ENCODE peak calls at places on chromosome 1, in seven cellular contexts. R is ovary, N is psoas muscle, S is mammary epithelial cell, M is aorta, P is H9, K is GM23248. U is an unnamed sample.
A peak's percentile ranks its signal among the peaks of the same experiment; 100 is the strongest.

GRCh38 chr1:119040906-119041305 is 52.8 kb upstream of the TBX15 start:
- DNase-seq in R (peak; percentile 23), N (peak; percentile 45), S (no peak), M (no peak), P (no peak), K (peak; percentile 76), U (no peak)

GRCh38 chr1:158140871-158141270 is 39.8 kb upstream of the CD1D start:
- DNase-seq in R (no peak), N (no peak), S (no peak), M (no peak), P (no peak), K (no peak), U (no peak)

GRCh38 chr1:161367684-161368398 is at the start of gene CFAP126:
- DNase-seq in R (peak; percentile 53), N (peak; percentile 34), S (peak; percentile 72), M (peak; percentile 84), P (peak; percentile 85), K (peak; percentile 86), U (peak; percentile 64)

GRCh38 chr1:44225761-44226160 is 12.5 kb downstream of the DMAP1 start:
- DNase-seq in R (no peak), N (no peak), S (no peak), M (no peak), P (no peak), K (no peak), U (no peak)

GRCh38 chr1:30413606-30414005 is 309.8 kb downstream of the MATN1 start:
- DNase-seq in R (peak; percentile 4), N (no peak), S (no peak), M (no peak), P (no peak), K (no peak), U (no peak)

GRCh38 chr1:162564762-162565218 is 3.3 kb downstream of the UAP1 start:
- DNase-seq in R (no peak), N (no peak), S (no peak), M (no peak), P (no peak), K (peak; percentile 60), U (no peak)

GRCh38 chr1:163874070-163874469 is 552.3 kb downstream of the NUF2 start:
- DNase-seq in R (no peak), N (no peak), S (no peak), M (no peak), P (no peak), K (peak; percentile 13), U (no peak)

GRCh38 chr1:85244271-85245053 is 15.0 kb downstream of the C1orf52 start:
- DNase-seq in R (no peak), N (no peak), S (no peak), M (no peak), P (no peak), K (peak; percentile 65), U (no peak)

GRCh38 chr1:90864681-90865080 is 147.6 kb upstream of the BARHL2 start:
- DNase-seq in R (no peak), N (no peak), S (no peak), M (no peak), P (no peak), K (no peak), U (no peak)

GRCh38 chr1:75034376-75034775 is 99.8 kb upstream of the LHX8 start:
- DNase-seq in R (no peak), N (no peak), S (no peak), M (no peak), P (no peak), K (no peak), U (no peak)

GRCh38 chr1:77039739-77040138 is 172.5 kb downstream of the ST6GALNAC5 start:
- DNase-seq in R (peak; percentile 73), N (peak; percentile 56), S (peak; percentile 95), M (peak; percentile 46), P (no peak), K (peak; percentile 98), U (no peak)

GRCh38 chr1:185646202-185646683 is 87.9 kb upstream of the HMCN1 start:
- DNase-seq in R (no peak), N (no peak), S (peak; percentile 99), M (no peak), P (peak; percentile 79), K (peak; percentile 97), U (peak; percentile 94)

GRCh38 chr1:202023033-202023433 is 12.6 kb downstream of the ELF3 start:
- DNase-seq in R (no peak), N (no peak), S (peak; percentile 99), M (no peak), P (no peak), K (no peak), U (no peak)

GRCh38 chr1:156920233-156921052 is at the start of gene LRRC71:
- DNase-seq in R (peak; percentile 53), N (peak; percentile 82), S (peak; percentile 48), M (peak; percentile 83), P (peak; percentile 87), K (peak; percentile 93), U (peak; percentile 68)

GRCh38 chr1:160942926-160943325 is 11.7 kb downstream of the ITLN2 start:
- DNase-seq in R (no peak), N (no peak), S (peak; percentile 43), M (no peak), P (no peak), K (no peak), U (no peak)

GRCh38 chr1:151512326-151512725 is 1.1 kb downstream of the CGN start:
- DNase-seq in R (no peak), N (no peak), S (peak; percentile 48), M (no peak), P (peak; percentile 40), K (no peak), U (no peak)

GRCh38 chr1:169094897-169095569 is 11.5 kb upstream of the ATP1B1 start:
- DNase-seq in R (no peak), N (no peak), S (no peak), M (no peak), P (no peak), K (no peak), U (no peak)

GRCh38 chr1:111481387-111482221 is 7.8 kb downstream of the C1orf162 start:
- DNase-seq in R (peak; percentile 74), N (peak; percentile 76), S (peak; percentile 59), M (peak; percentile 87), P (peak; percentile 79), K (peak; percentile 86), U (peak; percentile 51)

GRCh38 chr1:85352055-85352454 is 75.6 kb upstream of the BCL10 start:
- DNase-seq in R (no peak), N (no peak), S (no peak), M (no peak), P (no peak), K (no peak), U (no peak)

GRCh38 chr1:35883681-35884155 is 709 bp downstream of the AGO1 start:
- DNase-seq in R (peak; percentile 66), N (peak; percentile 47), S (peak; percentile 2), M (peak; percentile 70), P (peak; percentile 95), K (peak; percentile 45), U (no peak)

GRCh38 chr1:207867136-207868081 is 43.5 kb downstream of the CD34 start:
- DNase-seq in R (no peak), N (peak; percentile 26), S (peak; percentile 12), M (peak; percentile 69), P (no peak), K (peak; percentile 27), U (no peak)

GRCh38 chr1:117181630-117182041 is 29.1 kb downstream of the VTCN1 start:
- DNase-seq in R (no peak), N (no peak), S (no peak), M (no peak), P (no peak), K (no peak), U (no peak)

GRCh38 chr1:205849619-205850355 is at the start of gene PM20D1:
- DNase-seq in R (peak; percentile 73), N (peak; percentile 65), S (no peak), M (peak; percentile 93), P (peak; percentile 46), K (peak; percentile 89), U (no peak)

GRCh38 chr1:41735587-41736290 is 183.0 kb downstream of the HIVEP3 start:
- DNase-seq in R (no peak), N (no peak), S (no peak), M (peak; percentile 71), P (no peak), K (no peak), U (no peak)

GRCh38 chr1:116288201-116288598 is 84.8 kb upstream of the ATP1A1 start:
- DNase-seq in R (no peak), N (no peak), S (no peak), M (no peak), P (no peak), K (no peak), U (no peak)

GRCh38 chr1:222392571-222392970 is 155.3 kb downstream of the HHIPL2 start:
- DNase-seq in R (no peak), N (no peak), S (no peak), M (no peak), P (no peak), K (peak; percentile 69), U (no peak)

GRCh38 chr1:7860130-7860529 is 7.3 kb upstream of the UTS2 start:
- DNase-seq in R (no peak), N (no peak), S (no peak), M (no peak), P (no peak), K (no peak), U (no peak)
- H3K4me1 ChIP-seq in R (no peaks in the 10 kb centered on the region), N (no peaks in the 10 kb centered on the region), S (no peaks in the 10 kb centered on the region), M (no peaks in the 10 kb centered on the region), P (no peaks in the 10 kb centered on the region), K (no peaks in the 10 kb centered on the region), U (no peaks in the 10 kb centered on the region)

GRCh38 chr1:22071511-22071910 is 19.0 kb downstream of the CDC42 start:
- DNase-seq in R (no peak), N (no peak), S (no peak), M (no peak), P (no peak), K (no peak), U (no peak)
- H3K4me1 ChIP-seq in R (peaks cover 27% of the 10 kb centered on the region), N (peaks cover 78% of the 10 kb centered on the region), S (peaks cover 17% of the 10 kb centered on the region), M (peaks cover 3% of the 10 kb centered on the region), P (peaks cover 2% of the 10 kb centered on the region), K (peaks cover 30% of the 10 kb centered on the region), U (peaks cover 2% of the 10 kb centered on the region)

GRCh38 chr1:154944422-154945159 is 8.1 kb upstream of the PMVK start:
- DNase-seq in R (peak; percentile 43), N (no peak), S (no peak), M (no peak), P (no peak), K (no peak), U (no peak)
- H3K4me1 ChIP-seq in R (peaks cover 18% of the 10 kb centered on the region), N (peaks cover 7% of the 10 kb centered on the region), S (no peaks in the 10 kb centered on the region), M (no peaks in the 10 kb centered on the region), P (peaks cover 3% of the 10 kb centered on the region), K (no peaks in the 10 kb centered on the region), U (peaks cover 34% of the 10 kb centered on the region)

DNA sequence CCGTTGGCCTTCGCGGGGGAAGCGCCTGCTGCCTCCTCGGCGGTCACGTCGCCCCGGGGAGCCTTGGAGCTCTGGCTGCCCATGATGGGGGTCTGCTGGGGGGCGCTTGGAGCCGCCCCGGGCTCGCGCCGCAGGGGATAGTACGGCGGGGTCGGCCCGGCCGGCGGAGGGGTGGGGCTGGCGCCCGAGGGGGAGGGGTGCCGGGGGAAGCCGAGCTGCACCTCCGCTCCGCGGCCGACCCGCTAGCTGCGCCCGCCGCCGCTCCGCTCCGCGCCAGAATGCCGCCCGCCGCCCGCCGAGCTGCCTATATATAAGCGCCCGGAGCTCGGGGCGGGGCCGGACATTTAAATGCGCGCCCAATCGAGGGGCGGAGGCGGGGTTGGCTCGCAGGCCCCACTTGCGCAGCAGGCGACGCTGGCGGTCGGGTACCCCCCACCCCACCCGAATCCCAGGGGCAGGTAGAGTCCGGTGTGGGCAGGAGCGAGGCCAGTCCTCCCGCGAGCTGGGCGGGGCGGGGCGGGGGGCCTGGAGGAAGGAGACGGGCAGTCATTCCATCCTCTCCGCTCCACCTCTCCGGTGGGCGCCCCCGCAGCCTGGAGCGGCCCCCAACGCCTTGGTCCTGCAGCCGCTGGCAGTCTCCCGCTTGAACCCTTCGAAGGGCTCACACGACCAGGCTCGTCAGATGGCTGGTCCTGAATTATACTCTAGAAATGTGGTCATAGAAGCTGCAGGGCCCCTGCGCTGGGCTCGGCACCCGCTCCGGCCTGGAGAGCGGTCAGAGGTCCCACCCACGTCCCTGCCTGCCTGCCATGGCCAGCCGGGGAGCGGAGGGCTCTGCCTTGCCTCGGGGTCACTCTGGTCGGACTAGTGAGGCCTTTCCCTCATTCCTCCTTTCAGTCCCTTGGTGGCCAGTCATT is at the start of gene MARCKSL1:
- DNase-seq in R (peak; percentile 94), N (peak; percentile 80), S (peak; percentile 34), M (peak; percentile 82), P (peak; percentile 84), K (peak; percentile 79), U (peak; percentile 69)
- H3K4me1 ChIP-seq in R (peaks cover 3% of the 10 kb centered on the region), N (no peaks in the 10 kb centered on the region), S (peaks cover 49% of the 10 kb centered on the region), M (no peaks in the 10 kb centered on the region), P (peaks cover 3% of the 10 kb centered on the region), K (peaks cover 13% of the 10 kb centered on the region), U (peaks cover 33% of the 10 kb centered on the region)